ENCODE peak calls at places on chromosomes 4 and X, in four cellular contexts. I, D, S and T are unnamed samples. For H3K9me3, the result is how much of the 10 kb centered on the place peaks cover.

GRCh38 chr4:175542787-175543186 is 269.3 kb downstream of the GPM6A start:
- DNase-seq in I (no peak), D (no peak), S (no peak), T (no peak)

GRCh38 chr4:109972786-109973528 is 60.3 kb downstream of the EGF start:
- DNase-seq in I (no peak), D (no peak), S (no peak), T (peak)

GRCh38 chrX:72123471-72124185 is 8.1 kb downstream of the RTL5 start:
- DNase-seq in I (peak), D (peak), S (no peak), T (peak)

GRCh38 chr4:143921160-143921559 is 15.8 kb upstream of the GYPE start:
- DNase-seq in I (no peak), D (no peak), S (no peak), T (no peak)

GRCh38 chrX:80808854-80809493 is 703 bp downstream of the BRWD3 start:
- DNase-seq in I (peak), D (no peak), S (no peak), T (peak)

GRCh38 chr4:188282620-188283232 is 143.5 kb downstream of the TRIML1 start:
- DNase-seq in I (no peak), D (no peak), S (no peak), T (no peak)

GRCh38 chr4:77782102-77782835 is 36.9 kb downstream of the CNOT6L start:
- DNase-seq in I (no peak), D (no peak), S (no peak), T (no peak)

GRCh38 chrX:21747523-21747922 is 10.4 kb downstream of the SMPX start:
- DNase-seq in I (no peak), D (no peak), S (no peak), T (no peak)

GRCh38 chrX:112642349-112642748 is 37.4 kb downstream of the LHFPL1 start:
- DNase-seq in I (peak), D (peak), S (peak), T (peak)

GRCh38 chr4:101236097-101236496 is 111.2 kb downstream of the PPP3CA start:
- DNase-seq in I (no peak), D (no peak), S (no peak), T (no peak)

GRCh38 chr4:84279678-84280077 is 219.4 kb downstream of the NKX6-1 start:
- DNase-seq in I (peak), D (no peak), S (no peak), T (no peak)

GRCh38 chr4:41541697-41542096 is 3.7 kb downstream of the LIMCH1 start:
- DNase-seq in I (no peak), D (no peak), S (no peak), T (no peak)

GRCh38 chr4:27412617-27413016 is 552.0 kb downstream of the STIM2 start:
- DNase-seq in I (no peak), D (no peak), S (no peak), T (peak)

GRCh38 chrX:65581661-65582339 is 47.2 kb upstream of the LAS1L start:
- DNase-seq in I (peak), D (peak), S (no peak), T (peak)

GRCh38 chrX:42530027-42530426 is 247.9 kb downstream of the PPP1R2C start:
- DNase-seq in I (no peak), D (peak), S (no peak), T (no peak)

GRCh38 chrX:135707880-135708279 is 5.6 kb upstream of the CT45A1 start:
- DNase-seq in I (no peak), D (no peak), S (no peak), T (peak)

GRCh38 chrX:23699636-23700194 is 32.4 kb downstream of the PRDX4 start:
- DNase-seq in I (peak), D (peak), S (no peak), T (no peak)

GRCh38 chr4:8504279-8505007 is 63.9 kb downstream of the TRMT44 start:
- DNase-seq in I (peak), D (no peak), S (no peak), T (no peak)

GRCh38 chrX:63186137-63186536 is 165.0 kb downstream of the SPIN4 start:
- DNase-seq in I (no peak), D (no peak), S (no peak), T (no peak)

GRCh38 chr4:138981930-138982390 is 33.6 kb upstream of the NOCT start:
- DNase-seq in I (no peak), D (peak), S (no peak), T (no peak)

GRCh38 chrX:40816906-40817305 is 81.6 kb upstream of the MED14 start:
- DNase-seq in I (no peak), D (no peak), S (no peak), T (no peak)

GRCh38 chr4:762211-763190 is 56.9 kb downstream of the PCGF3 start:
- DNase-seq in I (no peak), D (no peak), S (no peak), T (peak)

GRCh38 chrX:23380581-23380980 is 45.9 kb downstream of the PTCHD1 start:
- DNase-seq in I (no peak), D (no peak), S (no peak), T (no peak)

GRCh38 chrX:108138814-108139213 is 47.2 kb downstream of the ATG4A start:
- DNase-seq in I (no peak), D (no peak), S (no peak), T (no peak)

GRCh38 chrX:108134724-108135123 is 43.1 kb downstream of the ATG4A start:
- DNase-seq in I (no peak), D (no peak), S (no peak), T (no peak)

GRCh38 chrX:108139303-108139702 is 47.7 kb downstream of the ATG4A start:
- DNase-seq in I (no peak), D (no peak), S (peak), T (no peak)
- TF ChIP-seq CTCF in I (no peak), D (peak), S (peak), T (peak)

GRCh38 chrX:77945910-77946309 is 23.5 kb downstream of the PGAM4 start:
- DNase-seq in I (no peak), D (no peak), S (no peak), T (no peak)
- H3K9me3 ChIP-seq in I (under half), D (under half), S (under half), T (under half)

GRCh38 chrX:115939070-115939469 is 231.5 kb upstream of the AGTR2 start:
- DNase-seq in I (no peak), D (no peak), S (no peak), T (no peak)

GRCh38 chrX:115941388-115941787 is 229.2 kb upstream of the AGTR2 start:
- DNase-seq in I (no peak), D (no peak), S (no peak), T (no peak)

GRCh38 chrX:115939636-115940160 is 230.8 kb upstream of the AGTR2 start:
- DNase-seq in I (no peak), D (no peak), S (no peak), T (no peak)

GRCh38 chrX:115940348-115940747 is 230.2 kb upstream of the AGTR2 start:
- DNase-seq in I (no peak), D (no peak), S (no peak), T (peak)

DNA sequence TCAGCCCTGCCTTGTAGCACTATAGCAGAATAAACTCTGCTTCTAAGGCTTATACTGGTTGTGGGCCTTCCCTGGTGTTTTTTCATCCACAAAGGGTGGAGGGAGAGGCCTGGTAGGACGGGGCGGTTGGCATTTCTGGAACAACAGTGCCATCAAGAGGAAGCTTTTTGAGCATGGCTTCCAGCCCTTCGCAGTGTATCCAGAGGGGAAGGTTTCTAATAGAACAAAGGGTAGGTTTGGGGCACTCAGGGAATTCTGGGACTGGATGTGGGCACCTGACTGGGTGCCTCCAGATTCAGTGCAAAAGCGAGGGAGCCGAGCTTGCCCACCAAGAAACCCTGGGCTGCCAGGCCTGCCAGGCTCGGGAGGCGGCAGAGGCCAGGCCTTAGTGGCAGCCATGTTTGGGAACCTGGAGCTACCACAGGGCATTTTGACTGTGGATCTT is 229.6 kb upstream of the AGTR2 start:
- DNase-seq in I (no peak), D (peak), S (no peak), T (peak)
- TF ChIP-seq CTCF in I (peak), D (peak), S (no peak), T (peak)

GRCh38 chr4:106109929-106110328 is 206.1 kb downstream of the TBCK start:
- DNase-seq in I (no peak), D (no peak), S (no peak), T (no peak)
- H3K9me3 ChIP-seq in I (under half), D (under half), S (under half), T (under half)